ENCODE peak calls at places on chromosomes 16 and 17, in seven cellular contexts. One of them, this sample, is unnamed.

GRCh38 chr17:57989011-57989345 is 924 bp upstream of the VEZF1 start:
- DNase-seq in adrenal gland: no peak
- DNase-seq in tibial artery: peak
- DNase-seq in HFF-Myc: no peak
- DNase-seq in GM12864: no peak
- DNase-seq in prostate gland: no peak
- DNase-seq in psoas muscle: peak
- DNase-seq in this sample: peak

GRCh38 chr17:77765292-77765691 is 193.2 kb upstream of the TNRC6C start:
- DNase-seq in adrenal gland: no peak
- DNase-seq in tibial artery: no peak
- DNase-seq in HFF-Myc: no peak
- DNase-seq in GM12864: no peak
- DNase-seq in prostate gland: no peak
- DNase-seq in psoas muscle: no peak
- DNase-seq in this sample: no peak

GRCh38 chr16:84583995-84584394 is 33.9 kb downstream of the COTL1 start:
- DNase-seq in adrenal gland: no peak
- DNase-seq in tibial artery: no peak
- DNase-seq in HFF-Myc: no peak
- DNase-seq in GM12864: no peak
- DNase-seq in prostate gland: no peak
- DNase-seq in psoas muscle: peak
- DNase-seq in this sample: no peak

GRCh38 chr16:70634861-70635260 is 11.5 kb upstream of the IL34 start:
- DNase-seq in adrenal gland: no peak
- DNase-seq in tibial artery: no peak
- DNase-seq in HFF-Myc: no peak
- DNase-seq in GM12864: no peak
- DNase-seq in prostate gland: no peak
- DNase-seq in psoas muscle: no peak
- DNase-seq in this sample: no peak

GRCh38 chr17:15262291-15263205 is 2.6 kb downstream of the PMP22 start:
- DNase-seq in adrenal gland: peak
- DNase-seq in tibial artery: peak
- DNase-seq in HFF-Myc: peak
- DNase-seq in GM12864: no peak
- DNase-seq in prostate gland: peak
- DNase-seq in psoas muscle: peak
- DNase-seq in this sample: peak

GRCh38 chr16:52435573-52435972 is 111.4 kb downstream of the TOX3 start:
- DNase-seq in adrenal gland: no peak
- DNase-seq in tibial artery: no peak
- DNase-seq in HFF-Myc: no peak
- DNase-seq in GM12864: no peak
- DNase-seq in prostate gland: no peak
- DNase-seq in psoas muscle: no peak
- DNase-seq in this sample: no peak

GRCh38 chr16:74868501-74868900 is 93.9 kb upstream of the FA2H start:
- DNase-seq in adrenal gland: no peak
- DNase-seq in tibial artery: no peak
- DNase-seq in HFF-Myc: peak
- DNase-seq in GM12864: no peak
- DNase-seq in prostate gland: no peak
- DNase-seq in psoas muscle: no peak
- DNase-seq in this sample: no peak

GRCh38 chr16:12025472-12025871 is 48.9 kb downstream of the SNX29 start:
- DNase-seq in adrenal gland: no peak
- DNase-seq in tibial artery: no peak
- DNase-seq in HFF-Myc: no peak
- DNase-seq in GM12864: no peak
- DNase-seq in prostate gland: no peak
- DNase-seq in psoas muscle: no peak
- DNase-seq in this sample: no peak

GRCh38 chr17:33178641-33179040 is 114.5 kb downstream of the ASIC2 start:
- DNase-seq in adrenal gland: no peak
- DNase-seq in tibial artery: no peak
- DNase-seq in HFF-Myc: no peak
- DNase-seq in GM12864: no peak
- DNase-seq in prostate gland: no peak
- DNase-seq in psoas muscle: no peak
- DNase-seq in this sample: no peak

GRCh38 chr16:17416461-17417221 is 54.1 kb downstream of the XYLT1 start:
- DNase-seq in adrenal gland: no peak
- DNase-seq in tibial artery: no peak
- DNase-seq in HFF-Myc: no peak
- DNase-seq in GM12864: peak
- DNase-seq in prostate gland: no peak
- DNase-seq in psoas muscle: no peak
- DNase-seq in this sample: no peak

GRCh38 chr16:26214694-26215093 is 522.9 kb downstream of the HS3ST4 start:
- DNase-seq in adrenal gland: no peak
- DNase-seq in tibial artery: no peak
- DNase-seq in HFF-Myc: no peak
- DNase-seq in GM12864: no peak
- DNase-seq in prostate gland: no peak
- DNase-seq in psoas muscle: no peak
- DNase-seq in this sample: no peak

GRCh38 chr17:41308918-41309359 is at the start of gene KRTAP16-1:
- DNase-seq in adrenal gland: no peak
- DNase-seq in tibial artery: no peak
- DNase-seq in HFF-Myc: no peak
- DNase-seq in GM12864: no peak
- DNase-seq in prostate gland: no peak
- DNase-seq in psoas muscle: no peak
- DNase-seq in this sample: no peak

DNA sequence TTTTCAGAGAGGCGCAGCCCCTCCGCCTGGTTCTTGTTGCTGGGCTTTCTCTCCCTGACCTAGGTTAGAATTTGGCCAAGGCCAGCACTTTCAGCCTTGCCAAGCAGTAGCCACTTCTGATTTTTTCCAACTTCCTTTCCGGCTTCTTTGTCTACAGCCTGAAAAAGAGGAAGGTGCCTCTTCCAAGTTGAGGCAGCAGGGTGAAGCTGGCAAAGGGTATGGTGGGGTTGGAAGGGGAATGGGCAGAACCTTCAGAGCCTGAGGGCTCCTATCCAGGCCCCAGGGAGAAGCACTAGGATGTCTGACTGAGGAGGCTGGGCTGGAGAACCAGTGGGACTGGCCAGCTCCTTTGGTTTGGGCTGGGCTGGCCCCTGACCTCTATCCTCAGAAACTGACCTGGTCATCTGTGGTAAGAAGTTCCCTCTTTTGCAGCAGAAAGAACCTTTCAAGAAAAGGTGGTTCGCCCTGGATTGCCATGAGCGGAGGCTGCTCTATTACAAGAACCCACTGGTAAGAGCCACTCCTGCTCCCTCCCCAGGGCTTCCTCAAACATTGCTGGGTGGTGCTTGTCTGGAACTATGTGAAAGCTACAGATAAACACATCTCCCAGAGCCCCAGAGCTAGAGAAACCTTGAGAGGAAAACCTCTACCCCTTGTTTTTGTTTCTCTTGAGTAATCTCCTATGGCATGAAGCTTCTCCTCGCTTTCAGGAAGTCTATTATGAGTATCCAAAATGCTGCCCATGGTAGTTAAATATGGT is 16.6 kb upstream of the RNF135 start:
- DNase-seq in adrenal gland: no peak
- DNase-seq in tibial artery: no peak
- DNase-seq in HFF-Myc: no peak
- DNase-seq in GM12864: no peak
- DNase-seq in prostate gland: no peak
- DNase-seq in psoas muscle: peak
- DNase-seq in this sample: peak
- TF ChIP-seq CTCF in adrenal gland: no peak
- TF ChIP-seq CTCF in tibial artery: no peak
- TF ChIP-seq CTCF in HFF-Myc: no peak
- TF ChIP-seq CTCF in GM12864: no peak
- TF ChIP-seq CTCF in prostate gland: no peak
- TF ChIP-seq CTCF in psoas muscle: no peak
- TF ChIP-seq CTCF in this sample: no peak

DNA sequence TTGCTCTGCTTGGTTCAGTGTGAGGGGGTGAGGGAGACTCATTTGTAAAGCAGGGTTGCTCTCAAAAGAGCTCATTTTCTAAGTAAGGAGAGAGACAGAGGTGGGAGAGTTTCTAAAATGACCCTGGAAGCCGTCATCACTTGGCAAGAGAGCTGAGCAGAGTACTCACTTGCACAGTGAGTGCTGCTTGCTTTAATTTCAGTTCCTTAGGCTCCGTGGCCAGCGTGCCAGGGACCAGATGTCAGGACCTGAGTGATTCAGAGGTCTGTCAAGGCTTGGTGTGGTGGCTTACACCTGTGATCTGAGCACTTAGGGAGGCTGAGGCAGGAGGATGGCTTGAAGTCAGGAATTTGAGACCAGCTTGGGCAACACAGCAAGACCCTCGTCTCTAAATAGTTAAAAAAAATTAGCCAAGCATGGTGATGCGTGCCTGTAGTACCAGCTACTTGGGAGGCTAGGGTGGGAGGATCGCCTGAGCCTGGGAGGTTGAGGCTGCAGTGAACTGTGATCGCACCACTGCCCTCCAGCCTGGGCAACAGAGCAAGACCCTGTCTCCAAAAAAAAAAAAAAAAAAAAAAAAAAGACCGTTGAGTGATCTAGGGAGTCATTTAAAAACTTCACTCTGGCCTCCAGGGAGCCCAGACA is 10.7 kb downstream of the ZNF205 start:
- DNase-seq in adrenal gland: no peak
- DNase-seq in tibial artery: no peak
- DNase-seq in HFF-Myc: no peak
- DNase-seq in GM12864: no peak
- DNase-seq in prostate gland: no peak
- DNase-seq in psoas muscle: no peak
- DNase-seq in this sample: no peak
- H3K4me3 ChIP-seq in adrenal gland: no peak
- H3K4me3 ChIP-seq in tibial artery: no peak
- H3K4me3 ChIP-seq in HFF-Myc: no peak
- H3K4me3 ChIP-seq in GM12864: no peak
- H3K4me3 ChIP-seq in prostate gland: no peak
- H3K4me3 ChIP-seq in psoas muscle: no peak
- H3K4me3 ChIP-seq in this sample: peak

GRCh38 chr17:6408271-6408670 is 26.6 kb downstream of the AIPL1 start:
- DNase-seq in adrenal gland: no peak
- DNase-seq in tibial artery: no peak
- DNase-seq in HFF-Myc: no peak
- DNase-seq in GM12864: no peak
- DNase-seq in prostate gland: no peak
- DNase-seq in psoas muscle: no peak
- DNase-seq in this sample: no peak

GRCh38 chr17:6415616-6416015 is 19.3 kb downstream of the AIPL1 start:
- DNase-seq in adrenal gland: no peak
- DNase-seq in tibial artery: no peak
- DNase-seq in HFF-Myc: no peak
- DNase-seq in GM12864: no peak
- DNase-seq in prostate gland: no peak
- DNase-seq in psoas muscle: no peak
- DNase-seq in this sample: no peak

GRCh38 chr17:6413073-6413472 is 21.8 kb downstream of the AIPL1 start:
- DNase-seq in adrenal gland: no peak
- DNase-seq in tibial artery: no peak
- DNase-seq in HFF-Myc: no peak
- DNase-seq in GM12864: no peak
- DNase-seq in prostate gland: no peak
- DNase-seq in psoas muscle: no peak
- DNase-seq in this sample: no peak
- TF ChIP-seq CTCF in adrenal gland: no peak
- TF ChIP-seq CTCF in tibial artery: peak
- TF ChIP-seq CTCF in HFF-Myc: peak
- TF ChIP-seq CTCF in GM12864: peak
- TF ChIP-seq CTCF in prostate gland: peak
- TF ChIP-seq CTCF in psoas muscle: peak
- TF ChIP-seq CTCF in this sample: no peak

DNA sequence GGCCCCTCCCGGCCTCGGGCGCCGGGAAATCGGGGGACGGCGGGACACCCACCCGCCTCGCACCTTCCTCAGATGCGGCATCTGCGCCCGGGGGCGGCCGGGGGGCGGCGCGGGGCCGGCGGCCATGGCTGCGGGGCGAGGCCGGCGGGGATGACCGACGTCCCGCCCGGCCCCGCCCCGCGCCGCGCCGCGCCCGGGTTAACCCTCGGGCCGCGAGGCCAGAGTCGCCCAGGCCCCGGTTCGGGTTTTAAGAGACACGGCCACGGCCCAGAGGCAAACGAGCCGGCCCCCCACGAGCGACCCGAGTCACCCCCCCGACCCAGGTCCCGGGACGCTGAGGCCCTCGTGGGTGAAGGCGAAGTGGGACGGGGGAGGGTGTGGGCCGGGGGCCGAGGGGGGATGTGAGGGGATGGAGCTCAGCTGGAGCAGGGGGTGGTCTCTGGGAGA is at the start of gene RGS11:
- DNase-seq in adrenal gland: no peak
- DNase-seq in tibial artery: no peak
- DNase-seq in HFF-Myc: no peak
- DNase-seq in GM12864: no peak
- DNase-seq in prostate gland: no peak
- DNase-seq in psoas muscle: no peak
- DNase-seq in this sample: no peak
- H3K4me3 ChIP-seq in adrenal gland: no peak
- H3K4me3 ChIP-seq in tibial artery: peak
- H3K4me3 ChIP-seq in HFF-Myc: peak
- H3K4me3 ChIP-seq in GM12864: no peak
- H3K4me3 ChIP-seq in prostate gland: peak
- H3K4me3 ChIP-seq in psoas muscle: peak
- H3K4me3 ChIP-seq in this sample: peak

This sample was measured in Caco-2.